ENCODE peak calls at places on chromosomes 7 and 10, in four cellular contexts. One of them, this sample, is unnamed.

GRCh38 chr7:42193457-42194111 is 43.4 kb downstream of the GLI3 start:
- DNase-seq in EH: peak; percentile 25
- DNase-seq in stimulated activated CD4-positive, alpha-beta T cell treated with anti-CD3 and anti-CD28 coated beads, Interleukin-1b, Interleukin-23, amount 100 ng/mL, for 24 hours: no peak
- DNase-seq in occipital lobe: no peak
- DNase-seq in this sample: no peak

GRCh38 chr7:99359465-99360154 is 14.9 kb upstream of the ARPC1B start:
- DNase-seq in EH: no peak
- DNase-seq in stimulated activated CD4-positive, alpha-beta T cell treated with anti-CD3 and anti-CD28 coated beads, Interleukin-1b, Interleukin-23, amount 100 ng/mL, for 24 hours: no peak
- DNase-seq in occipital lobe: no peak
- DNase-seq in this sample: peak; percentile 73

GRCh38 chr10:128463991-128464755 is 337.9 kb upstream of the MKI67 start:
- DNase-seq in EH: peak; percentile 14
- DNase-seq in stimulated activated CD4-positive, alpha-beta T cell treated with anti-CD3 and anti-CD28 coated beads, Interleukin-1b, Interleukin-23, amount 100 ng/mL, for 24 hours: no peak
- DNase-seq in occipital lobe: no peak
- DNase-seq in this sample: peak; percentile 20

GRCh38 chr10:69641261-69641980 is 11.4 kb downstream of the FAM241B start:
- DNase-seq in EH: peak; percentile 17
- DNase-seq in stimulated activated CD4-positive, alpha-beta T cell treated with anti-CD3 and anti-CD28 coated beads, Interleukin-1b, Interleukin-23, amount 100 ng/mL, for 24 hours: no peak
- DNase-seq in occipital lobe: no peak
- DNase-seq in this sample: peak; percentile 38

GRCh38 chr7:93378131-93378530 is 146.0 kb downstream of the VPS50 start:
- DNase-seq in EH: no peak
- DNase-seq in stimulated activated CD4-positive, alpha-beta T cell treated with anti-CD3 and anti-CD28 coated beads, Interleukin-1b, Interleukin-23, amount 100 ng/mL, for 24 hours: no peak
- DNase-seq in occipital lobe: no peak
- DNase-seq in this sample: no peak

GRCh38 chr7:37281368-37282092 is 167.1 kb downstream of the ELMO1 start:
- DNase-seq in EH: no peak
- DNase-seq in stimulated activated CD4-positive, alpha-beta T cell treated with anti-CD3 and anti-CD28 coated beads, Interleukin-1b, Interleukin-23, amount 100 ng/mL, for 24 hours: no peak
- DNase-seq in occipital lobe: peak; percentile 62
- DNase-seq in this sample: no peak

GRCh38 chr7:135801045-135801693 is 52.6 kb upstream of the FAM180A start:
- DNase-seq in EH: peak; percentile 67
- DNase-seq in stimulated activated CD4-positive, alpha-beta T cell treated with anti-CD3 and anti-CD28 coated beads, Interleukin-1b, Interleukin-23, amount 100 ng/mL, for 24 hours: no peak
- DNase-seq in occipital lobe: no peak
- DNase-seq in this sample: peak; percentile 67

GRCh38 chr10:48557511-48558123 is 47.3 kb downstream of the ARHGAP22 start:
- DNase-seq in EH: peak; percentile 57
- DNase-seq in stimulated activated CD4-positive, alpha-beta T cell treated with anti-CD3 and anti-CD28 coated beads, Interleukin-1b, Interleukin-23, amount 100 ng/mL, for 24 hours: no peak
- DNase-seq in occipital lobe: no peak
- DNase-seq in this sample: no peak

GRCh38 chr7:132500727-132501410 is 75.4 kb downstream of the PLXNA4 start:
- DNase-seq in EH: peak; percentile 6
- DNase-seq in stimulated activated CD4-positive, alpha-beta T cell treated with anti-CD3 and anti-CD28 coated beads, Interleukin-1b, Interleukin-23, amount 100 ng/mL, for 24 hours: no peak
- DNase-seq in occipital lobe: no peak
- DNase-seq in this sample: peak; percentile 69

GRCh38 chr7:41711283-41712064 is 8.6 kb upstream of the INHBA start:
- DNase-seq in EH: no peak
- DNase-seq in stimulated activated CD4-positive, alpha-beta T cell treated with anti-CD3 and anti-CD28 coated beads, Interleukin-1b, Interleukin-23, amount 100 ng/mL, for 24 hours: no peak
- DNase-seq in occipital lobe: no peak
- DNase-seq in this sample: peak; percentile 67

GRCh38 chr10:44479306-44479705 is 94.4 kb upstream of the CXCL12 start:
- DNase-seq in EH: peak; percentile 12
- DNase-seq in stimulated activated CD4-positive, alpha-beta T cell treated with anti-CD3 and anti-CD28 coated beads, Interleukin-1b, Interleukin-23, amount 100 ng/mL, for 24 hours: no peak
- DNase-seq in occipital lobe: no peak
- DNase-seq in this sample: no peak

GRCh38 chr10:132910901-132911711 is 31.3 kb downstream of the CFAP46 start:
- DNase-seq in EH: peak; percentile 7
- DNase-seq in stimulated activated CD4-positive, alpha-beta T cell treated with anti-CD3 and anti-CD28 coated beads, Interleukin-1b, Interleukin-23, amount 100 ng/mL, for 24 hours: no peak
- DNase-seq in occipital lobe: no peak
- DNase-seq in this sample: peak; percentile 73